ENCODE peak calls at places on chromosomes 16 and 17, in four cellular contexts. One of them, this sample, is unnamed.

GRCh38 chr17:5699789-5700188 is 115.5 kb upstream of the NLRP1 start:
- DNase-seq in esophagus squamous epithelium: no peak
- DNase-seq in BE2C: no peak
- DNase-seq in NB4: no peak
- DNase-seq in this sample: no peak

GRCh38 chr16:78396046-78396445 is 296.6 kb downstream of the WWOX start:
- DNase-seq in esophagus squamous epithelium: no peak
- DNase-seq in BE2C: no peak
- DNase-seq in NB4: peak
- DNase-seq in this sample: no peak

GRCh38 chr17:72075995-72076677 is 44.7 kb upstream of the SOX9 start:
- DNase-seq in esophagus squamous epithelium: no peak
- DNase-seq in BE2C: no peak
- DNase-seq in NB4: no peak
- DNase-seq in this sample: no peak

GRCh38 chr16:55470533-55471371 is 8.2 kb upstream of the MMP2 start:
- DNase-seq in NB4: peak
- DNase-seq in esophagus squamous epithelium: no peak
- DNase-seq in BE2C: peak
- DNase-seq in this sample: peak

GRCh38 chr17:21214777-21215541 is 998 bp upstream of the TMEM11 start:
- DNase-seq in NB4: peak
- DNase-seq in BE2C: no peak
- DNase-seq in esophagus squamous epithelium: no peak
- DNase-seq in this sample: no peak

GRCh38 chr17:15436399-15437369 is 30.7 kb downstream of the CDRT4 start:
- DNase-seq in BE2C: peak
- DNase-seq in esophagus squamous epithelium: no peak
- DNase-seq in NB4: peak
- DNase-seq in this sample: peak

GRCh38 chr16:65121870-65122723 is at the start of gene CDH11:
- DNase-seq in esophagus squamous epithelium: no peak
- DNase-seq in NB4: no peak
- DNase-seq in BE2C: peak
- DNase-seq in this sample: peak

GRCh38 chr16:70686376-70687171 is 721 bp upstream of the MTSS2 start:
- DNase-seq in esophagus squamous epithelium: no peak
- DNase-seq in BE2C: no peak
- DNase-seq in NB4: peak
- DNase-seq in this sample: peak

GRCh38 chr17:9670596-9670995 is 25.3 kb downstream of the USP43 start:
- DNase-seq in NB4: no peak
- DNase-seq in esophagus squamous epithelium: no peak
- DNase-seq in BE2C: no peak
- DNase-seq in this sample: no peak

GRCh38 chr16:12971216-12971615 is 69.8 kb downstream of the SHISA9 start:
- DNase-seq in esophagus squamous epithelium: no peak
- DNase-seq in BE2C: peak
- DNase-seq in NB4: peak
- DNase-seq in this sample: peak

GRCh38 chr16:84753412-84754325 is 53.9 kb downstream of the USP10 start:
- DNase-seq in esophagus squamous epithelium: no peak
- DNase-seq in BE2C: no peak
- DNase-seq in NB4: no peak
- DNase-seq in this sample: no peak

GRCh38 chr16:84459517-84459894 is 45.0 kb downstream of the MEAK7 start:
- DNase-seq in BE2C: no peak
- DNase-seq in NB4: no peak
- DNase-seq in esophagus squamous epithelium: no peak
- DNase-seq in this sample: no peak

GRCh38 chr17:35793257-35793656 is 2.2 kb downstream of the MMP28 start:
- DNase-seq in esophagus squamous epithelium: no peak
- DNase-seq in NB4: no peak
- DNase-seq in BE2C: no peak
- DNase-seq in this sample: no peak

GRCh38 chr17:71237903-71238538 is 882.8 kb upstream of the SOX9 start:
- DNase-seq in BE2C: no peak
- DNase-seq in esophagus squamous epithelium: no peak
- DNase-seq in NB4: peak
- DNase-seq in this sample: peak

GRCh38 chr17:21174719-21175118 is 39.2 kb downstream of the TMEM11 start:
- DNase-seq in BE2C: no peak
- DNase-seq in esophagus squamous epithelium: no peak
- DNase-seq in NB4: no peak
- DNase-seq in this sample: peak

GRCh38 chr17:14201595-14201994 is 35.1 kb downstream of the CDRT15 start:
- DNase-seq in BE2C: no peak
- DNase-seq in NB4: no peak
- DNase-seq in esophagus squamous epithelium: no peak
- DNase-seq in this sample: no peak

GRCh38 chr16:11114366-11115164 is 141.4 kb downstream of the SOCS1 start:
- DNase-seq in BE2C: no peak
- DNase-seq in esophagus squamous epithelium: no peak
- DNase-seq in NB4: peak
- DNase-seq in this sample: no peak

GRCh38 chr16:49019081-49019633 is 262.5 kb downstream of the CBLN1 start:
- DNase-seq in BE2C: no peak
- DNase-seq in esophagus squamous epithelium: no peak
- DNase-seq in NB4: no peak
- DNase-seq in this sample: peak

GRCh38 chr17:57284583-57284982 is 28.3 kb downstream of the MSI2 start:
- DNase-seq in BE2C: no peak
- DNase-seq in esophagus squamous epithelium: no peak
- DNase-seq in NB4: peak
- DNase-seq in this sample: no peak

GRCh38 chr16:23079683-23080221 is 69.5 kb downstream of the USP31 start:
- DNase-seq in esophagus squamous epithelium: no peak
- DNase-seq in NB4: no peak
- DNase-seq in BE2C: no peak
- DNase-seq in this sample: no peak

GRCh38 chr16:23080747-23081146 is 68.5 kb downstream of the USP31 start:
- DNase-seq in NB4: no peak
- DNase-seq in BE2C: no peak
- DNase-seq in esophagus squamous epithelium: no peak
- DNase-seq in this sample: no peak

GRCh38 chr16:23080329-23080728 is 68.9 kb downstream of the USP31 start:
- DNase-seq in NB4: no peak
- DNase-seq in BE2C: no peak
- DNase-seq in esophagus squamous epithelium: no peak
- DNase-seq in this sample: no peak

GRCh38 chr16:23082161-23082788 is 67.0 kb downstream of the USP31 start:
- DNase-seq in NB4: no peak
- DNase-seq in BE2C: no peak
- DNase-seq in esophagus squamous epithelium: no peak
- DNase-seq in this sample: no peak

DNA sequence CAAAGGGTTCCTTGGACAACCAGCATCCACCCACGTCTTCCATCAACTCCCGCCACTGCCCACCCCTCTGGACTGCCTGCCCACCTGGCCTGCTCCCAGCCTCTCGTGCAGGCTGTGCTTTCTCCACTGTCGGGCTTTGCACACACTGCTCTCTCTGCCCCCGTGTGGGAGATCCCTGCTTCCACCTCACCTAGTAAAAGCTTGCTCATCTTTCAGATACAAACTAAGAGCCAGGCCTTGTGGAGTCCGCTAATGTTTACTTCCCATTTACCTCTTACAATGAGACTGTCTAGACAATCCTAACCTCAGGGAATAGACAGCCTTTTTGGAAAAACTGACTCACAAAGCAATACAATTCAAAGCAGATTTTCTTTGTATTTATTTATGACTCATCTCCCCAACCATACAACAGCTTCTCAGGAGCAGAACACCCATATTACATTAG is 67.6 kb downstream of the USP31 start:
- DNase-seq in BE2C: no peak
- DNase-seq in esophagus squamous epithelium: no peak
- DNase-seq in NB4: no peak
- DNase-seq in this sample: peak
- TF ChIP-seq CTCF in BE2C: peak
- TF ChIP-seq CTCF in esophagus squamous epithelium: no peak
- TF ChIP-seq CTCF in NB4: no peak
- TF ChIP-seq CTCF in this sample: peak

DNA sequence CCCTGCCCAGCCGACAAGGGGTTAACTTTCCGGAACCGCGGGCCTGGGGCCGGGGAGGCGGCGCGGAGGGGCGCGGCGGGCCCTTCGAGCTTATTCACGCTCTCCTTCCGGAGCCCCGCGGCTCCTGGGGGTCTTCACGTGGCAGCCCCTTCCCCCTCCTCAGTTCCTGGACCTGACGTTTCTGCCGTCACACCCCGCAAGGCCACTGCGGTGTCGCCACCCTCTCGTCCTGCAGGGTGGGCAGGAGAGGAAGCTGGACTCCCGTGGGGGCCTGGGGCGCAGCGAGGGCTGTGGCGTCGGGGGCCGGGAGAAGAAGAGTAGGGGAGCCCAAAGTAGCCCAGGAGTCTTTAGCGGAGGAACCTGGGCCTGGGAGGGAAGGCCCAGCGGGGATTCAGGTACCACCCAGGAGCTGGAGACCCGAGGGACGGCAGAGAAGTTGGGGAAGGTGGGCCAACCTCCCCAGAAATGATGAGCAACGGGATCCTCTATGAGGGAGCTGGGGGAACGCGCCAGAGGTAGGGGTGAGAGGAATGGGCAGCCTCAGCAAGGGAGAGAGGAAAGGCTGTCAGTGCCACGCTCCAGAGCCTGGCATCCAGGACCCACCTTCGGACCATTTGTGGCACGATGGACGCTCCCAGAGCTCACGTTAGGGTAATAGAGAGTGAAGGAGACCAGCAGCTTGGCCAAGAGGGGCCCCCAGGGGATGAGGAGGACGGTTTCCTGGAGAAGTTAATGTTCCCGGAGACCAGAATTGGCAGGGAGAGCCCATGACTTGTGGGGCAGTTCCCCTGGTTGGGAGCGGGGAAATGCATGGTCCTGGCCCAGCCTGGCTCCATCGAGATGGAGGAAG is 3.3 kb upstream of the HIC1 start:
- DNase-seq in BE2C: no peak
- DNase-seq in esophagus squamous epithelium: no peak
- DNase-seq in NB4: no peak
- DNase-seq in this sample: no peak
- H3K4me3 ChIP-seq in BE2C: no peak
- H3K4me3 ChIP-seq in esophagus squamous epithelium: peak
- H3K4me3 ChIP-seq in NB4: no peak
- H3K4me3 ChIP-seq in this sample: no peak

GRCh38 chr17:50149425-50150353 is 788 bp downstream of the PPP1R9B start:
- DNase-seq in NB4: peak
- DNase-seq in BE2C: peak
- DNase-seq in esophagus squamous epithelium: no peak
- DNase-seq in this sample: peak

GRCh38 chr17:50150354-50151040 is at the start of gene PPP1R9B:
- DNase-seq in BE2C: no peak
- DNase-seq in NB4: no peak
- DNase-seq in esophagus squamous epithelium: no peak
- DNase-seq in this sample: no peak

GRCh38 chr17:50151937-50152547 is 1.6 kb upstream of the PPP1R9B start:
- DNase-seq in NB4: peak
- DNase-seq in BE2C: peak
- DNase-seq in esophagus squamous epithelium: peak
- DNase-seq in this sample: peak

GRCh38 chr17:50152736-50153135 is 2.3 kb upstream of the PPP1R9B start:
- DNase-seq in BE2C: no peak
- DNase-seq in esophagus squamous epithelium: no peak
- DNase-seq in NB4: no peak
- DNase-seq in this sample: no peak

DNA sequence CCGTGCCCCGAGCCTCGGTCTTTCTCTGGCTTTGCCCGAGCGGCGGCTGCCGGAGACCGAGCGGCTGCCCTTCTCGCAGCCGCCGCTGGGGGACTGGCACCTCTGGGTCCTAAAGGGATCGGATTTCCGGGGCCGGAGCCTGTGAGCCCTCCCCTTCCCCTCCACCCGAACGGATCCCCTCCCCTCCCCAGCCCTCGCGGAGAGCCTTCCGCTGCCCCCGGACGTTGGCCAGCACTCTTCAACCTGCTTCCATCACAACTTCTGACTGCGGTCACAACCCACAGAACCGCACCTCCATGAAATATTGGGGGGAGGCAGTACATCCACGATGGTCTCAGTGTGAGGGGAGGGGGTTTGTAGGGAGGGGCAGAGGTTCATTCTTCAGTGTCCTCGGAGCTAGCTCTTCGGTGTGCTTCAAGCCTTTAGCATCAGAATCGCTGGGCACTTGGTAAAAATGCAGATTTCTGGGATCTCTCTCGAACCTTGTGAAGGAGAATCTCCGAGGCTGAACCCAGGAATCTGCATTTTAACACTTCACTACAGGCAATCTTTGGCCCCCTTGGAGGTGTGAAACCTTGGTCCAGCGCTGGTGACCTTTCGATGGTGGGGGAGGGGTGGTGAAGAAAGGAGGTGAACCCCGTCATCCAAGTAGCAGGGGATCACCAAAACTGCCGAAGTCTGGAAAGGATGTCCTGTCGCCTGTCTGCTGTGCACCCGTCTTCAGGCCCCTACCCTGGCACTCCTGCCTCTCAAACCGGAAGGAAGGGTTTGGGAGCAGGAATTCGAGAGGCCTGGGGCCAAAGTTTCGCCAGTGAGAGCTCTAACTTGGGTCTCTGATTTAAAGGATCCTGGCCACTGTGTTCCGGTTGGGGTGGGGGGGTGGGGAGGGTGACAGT is 812 bp upstream of the PPP1R9B start:
- DNase-seq in NB4: peak
- DNase-seq in BE2C: peak
- DNase-seq in esophagus squamous epithelium: peak
- DNase-seq in this sample: peak
- TF ChIP-seq CTCF in NB4: peak
- TF ChIP-seq CTCF in BE2C: peak
- TF ChIP-seq CTCF in esophagus squamous epithelium: peak
- TF ChIP-seq CTCF in this sample: peak

DNA sequence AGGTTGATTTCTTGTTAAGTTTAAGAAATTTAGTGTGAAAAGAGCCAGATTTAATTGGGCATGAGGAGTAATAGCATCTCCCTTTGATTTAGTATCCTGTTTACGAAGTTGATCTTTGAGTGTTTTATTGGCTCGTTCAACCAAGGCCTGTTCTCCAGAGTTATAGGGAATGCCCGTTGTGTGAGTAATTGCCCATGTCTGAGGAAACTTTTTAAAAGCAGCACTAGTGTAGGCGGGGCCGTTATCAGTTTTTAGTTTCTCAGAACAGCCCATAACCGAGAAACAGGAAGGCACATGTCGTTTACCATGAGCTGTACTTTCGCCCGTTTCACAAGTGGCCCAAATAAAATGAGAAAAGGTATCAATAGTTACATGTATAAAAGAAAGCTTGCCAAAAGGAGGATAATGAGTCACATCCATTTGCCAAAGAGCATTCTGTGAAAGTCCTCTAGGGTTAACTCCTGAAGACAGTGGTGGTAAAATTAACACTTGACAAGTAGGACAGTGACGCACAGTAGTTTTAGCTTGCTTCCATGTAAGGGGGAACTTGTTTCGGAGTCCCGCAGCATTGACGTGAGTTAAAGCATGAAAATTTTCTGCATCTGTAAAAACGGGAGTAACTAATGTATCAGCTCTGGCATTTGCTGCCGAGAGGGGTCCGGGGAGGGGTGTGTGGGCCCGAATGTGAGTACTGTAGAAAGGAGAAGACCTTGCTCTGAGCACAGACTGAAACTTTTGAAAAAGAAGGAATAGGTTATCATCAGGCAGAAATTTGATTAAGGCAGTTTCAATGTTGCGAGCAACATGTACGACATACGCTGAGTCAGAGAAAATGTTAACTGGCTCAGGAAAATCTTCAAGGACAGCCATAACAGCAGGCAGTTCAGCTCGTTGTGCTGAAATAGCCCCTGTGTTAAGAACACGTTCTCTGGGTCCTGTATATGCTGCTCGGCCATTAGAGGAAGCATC is 18.5 kb upstream of the KCTD5 start:
- DNase-seq in NB4: no peak
- DNase-seq in esophagus squamous epithelium: no peak
- DNase-seq in BE2C: no peak
- DNase-seq in this sample: peak
- H3K4me3 ChIP-seq in NB4: no peak
- H3K4me3 ChIP-seq in esophagus squamous epithelium: no peak
- H3K4me3 ChIP-seq in BE2C: no peak
- H3K4me3 ChIP-seq in this sample: no peak